ENCODE peak calls at places on chromosome 2, in eight cellular contexts. X is cardiac fibroblast, L is fibroblast of mammary gland, O is tibial artery, I is AG09319, Y is pancreas, Z is keratinocyte, E is HFFc6. T is an unnamed sample.

GRCh38 chr2:75497256-75497655 is 63.5 kb downstream of the EVA1A start:
- DNase-seq in X (no peak), L (no peak), O (no peak), I (no peak), Y (no peak), Z (no peak), E (peak), T (no peak)

GRCh38 chr2:239119346-239120126 is 271.7 kb downstream of the TWIST2 start:
- DNase-seq in X (no peak), L (no peak), O (no peak), I (no peak), Y (peak), Z (no peak), E (no peak), T (no peak)

GRCh38 chr2:17800693-17801458 is 15.4 kb upstream of the MSGN1 start:
- DNase-seq in X (no peak), L (no peak), O (no peak), I (no peak), Y (no peak), Z (no peak), E (no peak), T (no peak)

GRCh38 chr2:28952806-28953190 is 28.3 kb upstream of the TOGARAM2 start:
- DNase-seq in X (no peak), L (no peak), O (no peak), I (no peak), Y (no peak), Z (no peak), E (no peak), T (no peak)

GRCh38 chr2:235366390-235366789 is 127.5 kb upstream of the AGAP1 start:
- DNase-seq in X (no peak), L (no peak), O (no peak), I (no peak), Y (no peak), Z (no peak), E (no peak), T (no peak)

GRCh38 chr2:44994377-44994776 is 14.9 kb downstream of the SIX2 start:
- DNase-seq in X (no peak), L (no peak), O (no peak), I (no peak), Y (no peak), Z (no peak), E (no peak), T (no peak)

GRCh38 chr2:10269291-10269690 is 33.4 kb upstream of the HPCAL1 start:
- DNase-seq in X (no peak), L (no peak), O (no peak), I (no peak), Y (no peak), Z (no peak), E (no peak), T (no peak)

GRCh38 chr2:67733517-67733916 is 329.3 kb downstream of the C1D start:
- DNase-seq in X (peak), L (peak), O (no peak), I (no peak), Y (peak), Z (no peak), E (no peak), T (no peak)

GRCh38 chr2:23009545-23010149 is 375.3 kb upstream of the KLHL29 start:
- DNase-seq in X (peak), L (peak), O (no peak), I (no peak), Y (no peak), Z (no peak), E (peak), T (no peak)

GRCh38 chr2:127525692-127526141 is 572 bp downstream of the IWS1 start:
- DNase-seq in X (peak), L (peak), O (no peak), I (peak), Y (no peak), Z (no peak), E (peak), T (no peak)

GRCh38 chr2:150060341-150060740 is 427.1 kb downstream of the RND3 start:
- DNase-seq in X (peak), L (no peak), O (no peak), I (no peak), Y (no peak), Z (no peak), E (no peak), T (no peak)

GRCh38 chr2:30098271-30099005 is 48.4 kb upstream of the YPEL5 start:
- DNase-seq in X (no peak), L (no peak), O (no peak), I (no peak), Y (no peak), Z (no peak), E (no peak), T (no peak)

GRCh38 chr2:62217980-62218379 is 22.1 kb downstream of the B3GNT2 start:
- DNase-seq in X (peak), L (peak), O (no peak), I (no peak), Y (no peak), Z (no peak), E (peak), T (no peak)

GRCh38 chr2:24351981-24352380 is 8.4 kb downstream of the ITSN2 start:
- DNase-seq in X (no peak), L (no peak), O (no peak), I (no peak), Y (no peak), Z (no peak), E (no peak), T (no peak)

GRCh38 chr2:3487028-3487425 is 32.3 kb downstream of the ADI1 start:
- DNase-seq in X (no peak), L (peak), O (no peak), I (no peak), Y (no peak), Z (no peak), E (no peak), T (no peak)
- TF ChIP-seq CTCF in X (no peak), L (no peak), O (no peak), I (no peak), Y (no peak), Z (no peak), E (no peak), T (no peak)

DNA sequence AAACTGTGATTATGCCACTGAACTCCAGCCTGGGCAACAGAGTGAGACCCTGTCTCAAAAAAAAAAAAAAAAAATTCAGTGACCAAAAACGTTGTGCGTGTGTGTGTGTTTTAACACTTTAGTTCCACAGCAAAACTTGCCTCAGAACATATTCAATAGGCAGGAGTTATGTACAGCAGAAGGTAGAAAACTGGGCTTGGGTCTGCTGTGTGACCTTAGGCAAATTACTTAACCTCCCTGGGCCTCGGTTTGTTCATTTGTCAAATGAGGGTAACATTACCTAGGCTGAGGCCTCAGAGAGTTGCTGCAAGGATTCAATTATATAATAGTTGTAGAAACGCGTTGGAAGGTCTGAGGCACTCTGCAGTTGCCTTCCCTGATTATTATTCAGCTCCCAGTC is 10.3 kb upstream of the SCG2 start:
- DNase-seq in X (no peak), L (no peak), O (no peak), I (no peak), Y (no peak), Z (no peak), E (no peak), T (no peak)
- TF ChIP-seq CTCF in X (no peak), L (no peak), O (no peak), I (no peak), Y (no peak), Z (no peak), E (no peak), T (no peak)

GRCh38 chr2:202056611-202057010 is 16.4 kb upstream of the KIAA2012 start:
- DNase-seq in X (peak), L (peak), O (no peak), I (no peak), Y (no peak), Z (no peak), E (no peak), T (no peak)
- TF ChIP-seq CTCF in X (peak), L (peak), O (peak), I (peak), Y (no peak), Z (peak), E (peak), T (no peak)

DNA sequence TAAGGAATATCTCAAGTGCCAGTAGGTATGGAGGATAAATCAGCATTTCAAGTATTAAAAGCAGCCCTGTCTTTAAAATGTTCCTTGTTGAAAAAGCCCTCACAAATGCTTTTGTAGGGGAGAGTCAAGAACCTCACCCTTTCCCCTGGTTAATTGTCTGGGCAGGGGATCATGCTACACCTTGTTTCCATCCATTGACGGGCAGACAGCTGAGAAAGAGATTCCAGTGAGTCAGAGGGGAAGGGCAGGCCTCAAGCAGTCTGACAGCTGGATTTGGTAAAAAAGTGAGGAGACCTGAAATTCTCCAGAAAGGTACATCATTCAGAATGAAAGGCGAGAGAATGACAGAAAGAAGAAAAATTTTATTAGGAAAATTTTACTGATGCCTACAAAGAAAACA is 203.2 kb upstream of the CYP26B1 start:
- DNase-seq in X (no peak), L (no peak), O (no peak), I (no peak), Y (no peak), Z (peak), E (no peak), T (no peak)
- TF ChIP-seq CTCF in X (no peak), L (no peak), O (no peak), I (no peak), Y (no peak), Z (no peak), E (no peak), T (no peak)

GRCh38 chr2:120787512-120788348 is 52.1 kb downstream of the GLI2 start:
- DNase-seq in X (no peak), L (no peak), O (no peak), I (no peak), Y (no peak), Z (no peak), E (no peak), T (no peak)
- TF ChIP-seq CTCF in X (no peak), L (no peak), O (no peak), I (no peak), Y (no peak), Z (no peak), E (no peak), T (no peak)

DNA sequence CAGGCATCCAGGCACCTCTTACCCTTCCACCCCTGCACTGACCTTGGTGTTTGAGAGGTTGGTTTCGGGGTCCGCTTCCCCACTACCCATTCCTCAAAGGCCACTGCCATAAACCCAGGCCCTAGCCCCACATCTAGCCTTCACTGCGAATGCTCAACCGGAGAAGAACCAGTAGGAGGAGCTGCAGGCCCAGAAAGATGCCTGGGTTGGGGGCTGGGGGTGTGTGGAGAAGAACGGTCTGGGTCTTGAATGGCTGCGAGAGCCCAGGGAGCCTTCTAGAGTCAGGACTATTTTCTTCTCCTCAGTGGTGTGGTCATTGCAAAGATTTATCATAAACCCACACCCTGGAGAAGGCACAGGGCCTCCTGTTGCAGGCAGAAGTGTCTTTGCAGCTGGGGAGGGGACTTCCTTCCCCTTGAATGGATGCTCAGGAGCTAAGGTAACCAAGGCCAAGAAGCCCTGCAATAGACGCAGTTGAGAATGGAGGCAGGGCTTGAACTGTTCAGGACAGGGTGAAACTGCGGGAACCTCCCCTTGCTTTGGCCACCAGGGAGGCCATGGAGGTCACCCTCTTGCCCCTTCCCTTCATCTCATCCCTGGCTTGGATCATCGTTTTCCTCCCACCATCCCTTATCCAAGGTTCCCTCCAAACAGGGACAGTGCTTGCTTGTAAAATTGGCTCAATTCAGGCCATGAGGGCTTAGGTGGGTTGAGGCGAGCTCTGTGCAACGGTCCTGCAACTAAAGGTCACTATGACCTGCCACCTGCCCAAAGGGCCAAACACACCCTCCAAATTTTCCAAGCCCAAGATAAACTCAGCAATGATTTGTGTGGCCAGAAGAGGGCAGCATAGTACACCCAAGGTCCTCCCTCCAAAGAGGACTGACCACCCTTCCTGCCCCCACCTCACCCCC is 20.9 kb downstream of the THNSL2 start:
- DNase-seq in X (peak), L (peak), O (no peak), I (no peak), Y (no peak), Z (no peak), E (no peak), T (no peak)
- TF ChIP-seq CTCF in X (peak), L (peak), O (peak), I (peak), Y (peak), Z (peak), E (peak), T (no peak)

DNA sequence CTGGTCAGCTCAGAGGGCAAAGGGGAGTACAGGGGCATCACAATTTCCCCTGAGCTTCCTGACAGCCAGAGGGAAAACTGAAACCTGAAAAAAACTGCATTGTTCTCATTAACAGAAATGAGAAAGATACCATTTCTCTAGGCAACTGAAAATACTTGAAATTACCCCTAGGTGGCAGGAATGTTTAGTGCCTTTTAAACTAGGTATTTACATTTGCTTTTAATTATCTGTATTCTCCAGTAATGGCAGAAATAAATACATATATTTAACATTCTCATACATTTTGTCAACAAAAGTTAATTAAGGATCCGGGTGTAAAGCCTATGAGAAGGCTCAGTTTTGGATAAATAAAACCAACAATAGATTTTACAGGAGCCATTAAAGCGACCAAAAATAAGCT is 34.5 kb downstream of the RPL31 start:
- DNase-seq in X (peak), L (peak), O (no peak), I (no peak), Y (no peak), Z (no peak), E (peak), T (no peak)
- TF ChIP-seq CTCF in X (peak), L (peak), O (peak), I (peak), Y (peak), Z (peak), E (peak), T (peak)

DNA sequence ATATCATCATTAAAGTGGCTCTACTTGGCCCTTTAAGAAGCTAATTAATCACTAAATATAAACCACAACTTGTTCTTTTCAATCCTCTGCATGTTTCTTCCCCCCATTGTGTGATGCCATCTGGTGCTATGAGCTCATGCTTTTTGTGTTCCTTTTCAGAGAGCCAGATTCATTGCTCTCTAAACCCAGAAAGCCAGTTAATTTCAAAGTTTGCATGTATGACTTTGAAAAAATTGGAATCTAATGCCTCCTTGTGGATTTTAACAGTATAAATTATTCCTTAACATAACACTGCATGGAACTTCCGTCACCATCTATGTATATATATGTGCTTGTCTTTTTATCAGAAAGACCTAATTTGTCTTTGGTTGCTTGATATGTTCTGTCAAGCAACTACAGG is 31.1 kb downstream of the TMEM178A start:
- DNase-seq in X (peak), L (peak), O (no peak), I (peak), Y (no peak), Z (no peak), E (peak), T (no peak)
- TF ChIP-seq CTCF in X (peak), L (peak), O (peak), I (peak), Y (peak), Z (no peak), E (peak), T (no peak)

T was measured in activated B cell treated with CpG ODN at 0.5 μM for 24 hours.